ENCODE peak calls at places on chromosomes 11 and 22, in six cellular contexts. C, P, D, W, R and Y are unnamed samples.

GRCh38 chr11:9664276-9665171 is 647 bp downstream of the SWAP70 start:
- DNase-seq in R (no peak), C (no peak), P (peak), W (peak), D (no peak), Y (no peak)

GRCh38 chr11:75867778-75868374 is 52.9 kb downstream of the UVRAG start:
- DNase-seq in P (peak), R (peak), D (peak), C (no peak), W (no peak), Y (no peak)

GRCh38 chr11:79011357-79011756 is 429.5 kb downstream of the TENM4 start:
- DNase-seq in P (no peak), W (no peak), C (no peak), R (no peak), D (no peak), Y (no peak)

GRCh38 chr11:58573451-58574104 is 2.1 kb downstream of the LPXN start:
- DNase-seq in C (no peak), P (no peak), R (no peak), D (no peak), W (no peak), Y (no peak)

GRCh38 chr22:43789452-43789851 is 22.7 kb downstream of the EFCAB6 start:
- DNase-seq in P (no peak), W (no peak), C (no peak), R (no peak), D (peak), Y (no peak)

GRCh38 chr11:45211732-45212131 is 65.3 kb downstream of the PRDM11 start:
- DNase-seq in W (no peak), D (no peak), R (no peak), C (no peak), P (no peak), Y (no peak)

GRCh38 chr11:67099841-67100324 is 19.2 kb upstream of the KDM2A start:
- DNase-seq in R (peak), D (no peak), W (no peak), P (no peak), C (no peak), Y (no peak)

GRCh38 chr11:67665537-67666302 is 8.7 kb downstream of the ALDH3B2 start:
- DNase-seq in P (no peak), R (no peak), C (no peak), D (peak), W (no peak), Y (peak)

GRCh38 chr11:83361831-83362230 is 75.7 kb upstream of the CCDC90B start:
- DNase-seq in C (no peak), D (no peak), P (no peak), W (no peak), R (no peak), Y (no peak)

GRCh38 chr11:11577246-11577855 is 44.5 kb downstream of the GALNT18 start:
- DNase-seq in C (no peak), P (no peak), D (no peak), R (no peak), W (no peak), Y (no peak)

GRCh38 chr11:47724041-47724729 is 9.0 kb upstream of the AGBL2 start:
- DNase-seq in R (no peak), W (no peak), P (peak), D (no peak), C (no peak), Y (no peak)

GRCh38 chr22:45546333-45547015 is 43.8 kb downstream of the FBLN1 start:
- DNase-seq in P (no peak), D (no peak), C (no peak), W (no peak), R (no peak), Y (no peak)

GRCh38 chr22:26887456-26887855 is 230.1 kb downstream of the MIAT start:
- DNase-seq in C (no peak), D (no peak), P (no peak), R (no peak), W (no peak), Y (no peak)

GRCh38 chr11:17014321-17014773 is at the start of gene PLEKHA7:
- DNase-seq in W (peak), D (peak), R (no peak), P (peak), C (no peak), Y (peak)

GRCh38 chr11:3130269-3131071 is 34.6 kb downstream of the OSBPL5 start:
- DNase-seq in W (no peak), R (no peak), D (no peak), P (no peak), C (no peak), Y (no peak)

GRCh38 chr11:18304745-18305144 is 17.2 kb downstream of the HPS5 start:
- DNase-seq in W (no peak), C (no peak), R (no peak), P (no peak), D (no peak), Y (no peak)

GRCh38 chr11:11988862-11989261 is 19.6 kb downstream of the DKK3 start:
- DNase-seq in W (no peak), P (peak), D (no peak), R (no peak), C (no peak), Y (no peak)

GRCh38 chr11:818396-819128 is at the start of gene PNPLA2:
- DNase-seq in W (no peak), P (peak), D (no peak), R (no peak), C (no peak), Y (no peak)

GRCh38 chr11:120339394-120339890 is 3.2 kb downstream of the ARHGEF12 start:
- DNase-seq in D (peak), W (no peak), P (peak), C (no peak), R (no peak), Y (no peak)

GRCh38 chr22:49412236-49412635 is 415.4 kb downstream of the BRD1 start:
- DNase-seq in P (no peak), R (no peak), W (no peak), C (no peak), D (no peak), Y (no peak)

GRCh38 chr22:30421695-30422480 is 3.7 kb upstream of the MTFP1 start:
- DNase-seq in C (no peak), R (no peak), P (peak), D (no peak), W (no peak), Y (no peak)

GRCh38 chr11:75547617-75548054 is 14.4 kb upstream of the SERPINH1 start:
- DNase-seq in D (peak), C (no peak), W (no peak), P (peak), R (no peak), Y (peak)

GRCh38 chr11:76256448-76256847 is 50.1 kb upstream of the WNT11 start:
- DNase-seq in P (no peak), D (no peak), W (no peak), R (no peak), C (peak), Y (no peak)

GRCh38 chr11:60860943-60861342 is 5.2 kb upstream of the PTGDR2 start:
- DNase-seq in W (no peak), C (no peak), D (peak), R (no peak), P (no peak), Y (no peak)

GRCh38 chr22:35995772-35996171 is 32.9 kb downstream of the RBFOX2 start:
- DNase-seq in R (no peak), C (no peak), P (no peak), W (no peak), D (no peak), Y (no peak)

GRCh38 chr22:43396934-43397457 is 14.8 kb upstream of the MPPED1 start:
- DNase-seq in D (no peak), P (peak), W (no peak), C (no peak), R (no peak), Y (no peak)

GRCh38 chr22:37242395-37242918 is 1.6 kb downstream of the RAC2 start:
- DNase-seq in W (peak), D (peak), C (no peak), R (peak), P (no peak), Y (peak)

GRCh38 chr11:68735626-68736025 is 15.7 kb downstream of the TESMIN start:
- DNase-seq in R (no peak), W (no peak), D (no peak), P (no peak), C (no peak), Y (no peak)

GRCh38 chr11:108793138-108793537 is 128.3 kb downstream of the DDX10 start:
- DNase-seq in P (no peak), D (peak), W (no peak), C (no peak), R (no peak), Y (no peak)

GRCh38 chr11:104625246-104625645 is 273.0 kb downstream of the CASP12 start:
- DNase-seq in W (no peak), R (no peak), D (no peak), P (no peak), C (no peak), Y (no peak)

GRCh38 chr11:75931124-75931523 is 116.1 kb downstream of the UVRAG start:
- DNase-seq in W (no peak), R (no peak), C (no peak), P (no peak), D (no peak), Y (no peak)

GRCh38 chr11:64266339-64266738 is 15.0 kb downstream of the PLCB3 start:
- DNase-seq in C (no peak), D (no peak), R (no peak), P (no peak), W (no peak), Y (no peak)
- TF ChIP-seq TAF1 in C (no peak), D (no peak), R (no peak), P (no peak), W (no peak), Y (no peak)

DNA sequence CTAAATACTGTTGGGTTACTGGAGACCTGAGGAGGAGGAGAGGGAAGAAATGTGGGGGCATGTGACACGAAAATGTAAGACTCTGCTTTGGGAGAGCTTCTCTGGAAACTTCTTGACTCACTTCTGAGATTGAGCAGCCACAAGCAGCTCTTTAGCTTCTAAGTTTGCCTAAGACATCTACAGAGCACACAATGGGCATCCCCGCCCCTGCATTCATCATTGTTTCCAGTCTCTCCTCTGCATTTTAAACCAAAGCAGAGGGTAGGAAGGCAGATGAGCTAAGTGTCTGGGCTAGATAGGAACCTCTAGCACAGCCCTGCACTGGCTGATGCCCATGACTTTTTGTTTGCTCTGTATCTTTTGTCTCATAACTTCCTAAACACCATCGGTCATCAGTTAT is 2.1 kb upstream of the OR52D1 start:
- DNase-seq in P (no peak), R (no peak), D (no peak), C (no peak), W (no peak), Y (no peak)
- TF ChIP-seq POLR2AphosphoS5 in P (no peak), R (no peak), D (no peak), C (no peak), W (no peak), Y (no peak)

GRCh38 chr22:19892249-19892879 is 37.7 kb upstream of the GNB1L start:
- DNase-seq in C (no peak), R (no peak), D (peak), P (peak), W (peak), Y (peak)
- TF ChIP-seq TAF1 in C (no peak), R (no peak), D (no peak), P (no peak), W (no peak), Y (no peak)

DNA sequence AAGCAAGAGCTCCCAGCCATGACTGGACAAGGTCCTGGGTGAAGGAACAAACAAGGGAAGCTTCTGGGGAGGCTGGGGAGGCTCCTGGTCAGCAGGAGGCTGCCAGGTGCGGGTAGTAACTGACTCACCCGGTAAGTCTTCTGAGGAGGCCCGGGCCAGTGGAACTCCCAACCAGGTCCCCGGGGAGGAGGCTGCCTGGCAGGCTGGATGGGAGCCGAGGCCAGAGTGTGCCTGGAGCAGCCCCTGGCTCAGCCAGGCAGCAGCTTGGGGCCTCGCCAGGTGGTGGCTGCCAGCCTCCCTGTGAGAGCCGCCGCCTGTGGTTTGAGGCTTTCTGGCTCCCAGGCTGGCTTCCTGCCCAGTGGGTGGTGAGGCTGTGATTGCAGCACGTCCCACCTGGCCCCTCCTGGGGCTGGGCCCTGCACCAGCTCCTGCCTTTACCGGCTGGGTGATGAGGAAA is 46.2 kb downstream of the IGF2 start:
- DNase-seq in W (no peak), C (no peak), D (peak), R (no peak), P (no peak), Y (no peak)
- TF ChIP-seq POLR2AphosphoS5 in W (no peak), C (no peak), D (no peak), R (no peak), P (no peak), Y (no peak)

GRCh38 chr22:19882446-19883381 is 28.0 kb upstream of the GNB1L start:
- DNase-seq in C (no peak), D (peak), P (no peak), R (no peak), W (no peak), Y (no peak)
- TF ChIP-seq TAF1 in C (no peak), D (no peak), P (no peak), R (no peak), W (no peak), Y (no peak)

GRCh38 chr22:18024276-18024939 is at the start of gene MICAL3:
- DNase-seq in P (no peak), D (peak), W (peak), C (no peak), R (no peak), Y (peak)
- TF ChIP-seq POLR2AphosphoS5 in P (no peak), D (no peak), W (no peak), C (no peak), R (no peak), Y (no peak)